ENCODE peak calls at places on chromosomes 11 and 22, in four cellular contexts. G is K562, K is GM12878, E is HepG2. H is an unnamed sample. For H4K20me1, the result is how much of the 10 kb centered on the place peaks cover.

GRCh38 chr11:47861762-47862161 is 13.6 kb upstream of the NUP160 start:
- DNase-seq in G (peak), K (no peak), E (no peak), H (no peak)

GRCh38 chr22:49448546-49448945 is 379.1 kb downstream of the BRD1 start:
- DNase-seq in G (no peak), K (no peak), E (no peak), H (no peak)

GRCh38 chr11:945986-946385 is 20.3 kb downstream of the AP2A2 start:
- DNase-seq in G (no peak), K (no peak), E (peak), H (peak)

GRCh38 chr22:22666307-22667091 is 22.1 kb downstream of the GGTLC2 start:
- DNase-seq in G (peak), K (no peak), E (peak), H (peak)

GRCh38 chr11:11940551-11940950 is 67.9 kb downstream of the DKK3 start:
- DNase-seq in G (no peak), K (no peak), E (no peak), H (peak)

GRCh38 chr11:92153542-92153941 is 71.1 kb upstream of the FAT3 start:
- DNase-seq in G (no peak), K (no peak), E (no peak), H (no peak)

GRCh38 chr11:7527029-7527428 is 13.2 kb downstream of the PPFIBP2 start:
- DNase-seq in G (no peak), K (no peak), E (no peak), H (no peak)

GRCh38 chr11:46348566-46348981 is 1.3 kb downstream of the DGKZ start:
- DNase-seq in G (no peak), K (no peak), E (no peak), H (no peak)

GRCh38 chr11:69374110-69374981 is 80.4 kb downstream of the MYEOV start:
- DNase-seq in G (no peak), K (no peak), E (no peak), H (no peak)

GRCh38 chr22:32322986-32323385 is 34.7 kb upstream of the RFPL3 start:
- DNase-seq in G (no peak), K (no peak), E (no peak), H (no peak)

GRCh38 chr22:48197189-48197690 is 1434.8 kb downstream of the TBC1D22A start:
- DNase-seq in G (no peak), K (no peak), E (no peak), H (no peak)

GRCh38 chr11:102448869-102449224 is 3.7 kb downstream of the TMEM123 start:
- DNase-seq in G (no peak), K (no peak), E (peak), H (no peak)

GRCh38 chr11:67178421-67178820 is 59.4 kb downstream of the KDM2A start:
- DNase-seq in G (no peak), K (no peak), E (no peak), H (no peak)
- H4K20me1 ChIP-seq in G (under half), K (under half), E (under half), H (under half)

GRCh38 chr22:39491696-39492095 is 10.4 kb upstream of the MIEF1 start:
- DNase-seq in G (no peak), K (no peak), E (no peak), H (no peak)

GRCh38 chr22:39492186-39492585 is 9.9 kb upstream of the MIEF1 start:
- DNase-seq in G (no peak), K (no peak), E (no peak), H (no peak)

GRCh38 chr22:39496131-39496838 is 5.8 kb upstream of the MIEF1 start:
- DNase-seq in G (peak), K (no peak), E (peak), H (peak)

GRCh38 chr22:39494471-39495120 is 7.5 kb upstream of the MIEF1 start:
- DNase-seq in G (no peak), K (no peak), E (no peak), H (no peak)

GRCh38 chr22:39493759-39494158 is 8.3 kb upstream of the MIEF1 start:
- DNase-seq in G (no peak), K (no peak), E (no peak), H (no peak)
- TF ChIP-seq JUNB in G (no peak), K (no peak), E (no peak), H (no peak)

DNA sequence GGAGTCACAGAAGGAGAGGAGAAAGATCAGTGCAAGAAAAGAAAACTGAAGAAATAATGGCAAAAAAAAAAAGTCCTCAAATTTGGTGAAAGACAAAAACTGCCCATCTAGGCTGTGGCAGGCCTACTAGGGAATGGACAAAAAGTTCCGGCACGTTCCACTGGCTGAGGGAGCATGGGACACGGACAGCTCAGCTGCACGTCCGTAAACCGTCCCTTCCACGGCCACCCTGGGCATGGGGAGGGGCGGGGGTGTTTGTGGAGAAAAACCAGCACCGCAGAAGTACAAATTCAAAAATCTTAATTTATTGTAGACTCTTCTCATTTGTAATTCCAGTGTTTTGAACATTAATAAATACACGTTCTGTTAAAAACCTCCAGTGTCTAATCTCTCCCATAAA is 25.4 kb downstream of the TRMU start:
- DNase-seq in G (no peak), K (no peak), E (no peak), H (no peak)
- H4K20me1 ChIP-seq in G (under half), K (under half), E (under half), H (under half)

GRCh38 chr11:35085766-35086165 is 53.2 kb upstream of the CD44 start:
- DNase-seq in G (no peak), K (no peak), E (no peak), H (no peak)

GRCh38 chr11:35084817-35085424 is 54.0 kb upstream of the CD44 start:
- DNase-seq in G (no peak), K (no peak), E (no peak), H (no peak)

GRCh38 chr11:35079581-35079980 is 59.4 kb upstream of the CD44 start:
- DNase-seq in G (no peak), K (no peak), E (no peak), H (no peak)

GRCh38 chr11:35083181-35084061 is 55.5 kb upstream of the CD44 start:
- DNase-seq in G (no peak), K (peak), E (no peak), H (peak)

DNA sequence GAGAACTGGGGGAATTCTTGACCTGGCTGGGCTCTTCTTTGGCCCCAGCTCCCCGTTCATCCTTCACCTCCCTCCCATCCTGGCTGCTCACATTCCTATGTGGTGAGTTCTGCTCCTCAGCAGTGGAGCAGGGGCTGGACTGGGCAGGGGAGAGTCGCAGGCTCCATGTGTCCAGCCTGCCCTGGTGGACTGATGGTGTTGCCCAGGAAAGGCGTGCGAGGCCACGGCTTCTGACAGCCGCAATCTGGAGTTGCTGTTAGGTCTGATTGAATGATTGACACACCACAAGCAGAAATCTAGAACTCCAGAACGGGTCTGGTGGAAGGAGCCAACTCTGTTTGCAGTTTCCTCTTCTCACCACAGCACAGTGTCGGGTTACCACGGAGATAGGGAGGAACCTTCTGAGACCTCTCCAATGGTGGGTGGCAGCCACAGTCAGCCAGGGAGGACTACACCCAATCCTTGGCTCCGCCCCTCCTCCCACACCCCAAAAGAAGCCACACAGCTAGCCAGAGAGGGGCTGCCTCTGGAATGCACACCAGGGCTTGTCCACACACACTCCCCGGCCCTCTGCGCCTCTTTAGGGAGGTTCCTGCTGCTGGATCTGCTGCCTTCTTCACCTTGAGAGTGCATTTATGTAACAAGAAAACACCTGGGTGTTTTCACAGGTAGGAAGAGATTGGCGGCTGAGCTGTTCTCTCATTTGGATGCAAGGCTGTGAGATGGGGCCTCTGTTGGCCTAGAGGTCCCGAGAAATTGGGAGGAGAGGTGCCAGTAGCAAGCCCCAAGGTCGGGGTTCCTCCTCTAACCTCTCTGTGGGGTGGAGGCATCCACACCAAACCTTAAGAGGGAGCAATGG is 56.4 kb upstream of the CD44 start:
- DNase-seq in G (peak), K (peak), E (no peak), H (peak)
- TF ChIP-seq JUNB in G (no peak), K (no peak), E (no peak), H (no peak)

H was measured in GM23338.